ENCODE peak calls at places on chromosomes 11 and 22, in four cellular contexts. G is GM12878, Z is K562, U is HepG2. V is an unnamed sample.

GRCh38 chr11:70085815-70086769 is 8.0 kb downstream of the ANO1 start:
- DNase-seq in G (no peak), Z (no peak), U (no peak), V (no peak)

GRCh38 chr22:39299829-39300178 is 19.6 kb downstream of the RPL3 start:
- DNase-seq in G (peak), Z (no peak), U (no peak), V (no peak)

GRCh38 chr22:32796865-32797573 is 4.5 kb upstream of the TIMP3 start:
- DNase-seq in G (no peak), Z (peak), U (peak), V (peak)

GRCh38 chr11:121521145-121522042 is 68.6 kb upstream of the SORL1-AS1 start:
- DNase-seq in G (peak), Z (no peak), U (no peak), V (no peak)

GRCh38 chr11:123302751-123303195 is 107.7 kb upstream of the CLMP start:
- DNase-seq in G (peak), Z (no peak), U (no peak), V (no peak)

GRCh38 chr11:66856496-66857233 is at the start of gene LRFN4:
- DNase-seq in G (no peak), Z (peak), U (no peak), V (peak)

GRCh38 chr11:2698386-2699184 is 1.2 kb downstream of the KCNQ1OT1 start:
- DNase-seq in G (no peak), Z (no peak), U (no peak), V (no peak)

GRCh38 chr11:126594921-126595367 is 239.5 kb downstream of the ST3GAL4 start:
- DNase-seq in G (no peak), Z (no peak), U (no peak), V (no peak)

GRCh38 chr11:73297231-73297590 is 10.9 kb upstream of the ARHGEF17 start:
- DNase-seq in G (no peak), Z (no peak), U (no peak), V (no peak)

GRCh38 chr22:45876136-45877035 is 100.6 kb downstream of the WNT7B start:
- DNase-seq in G (no peak), Z (no peak), U (no peak), V (no peak)

GRCh38 chr22:31173386-31174145 is 13.6 kb downstream of the RNF185 start:
- DNase-seq in G (no peak), Z (no peak), U (no peak), V (no peak)

GRCh38 chr11:76159983-76160661 is 46.2 kb downstream of the WNT11 start:
- DNase-seq in G (no peak), Z (no peak), U (no peak), V (no peak)

GRCh38 chr11:74730601-74731260 is 495 bp downstream of the CHRDL2 start:
- DNase-seq in G (no peak), Z (no peak), U (no peak), V (no peak)

GRCh38 chr22:36838119-36839030 is 21.5 kb upstream of the PVALB start:
- DNase-seq in G (no peak), Z (no peak), U (no peak), V (no peak)

GRCh38 chr22:46963672-46964545 is 201.5 kb downstream of the TBC1D22A start:
- DNase-seq in G (no peak), Z (no peak), U (no peak), V (no peak)

GRCh38 chr11:61129608-61130523 is 27.6 kb downstream of the CD5 start:
- DNase-seq in G (peak), Z (peak), U (peak), V (peak)
- TF ChIP-seq FOXK2 in G (no peak), Z (peak), U (no peak), V (no peak)

DNA sequence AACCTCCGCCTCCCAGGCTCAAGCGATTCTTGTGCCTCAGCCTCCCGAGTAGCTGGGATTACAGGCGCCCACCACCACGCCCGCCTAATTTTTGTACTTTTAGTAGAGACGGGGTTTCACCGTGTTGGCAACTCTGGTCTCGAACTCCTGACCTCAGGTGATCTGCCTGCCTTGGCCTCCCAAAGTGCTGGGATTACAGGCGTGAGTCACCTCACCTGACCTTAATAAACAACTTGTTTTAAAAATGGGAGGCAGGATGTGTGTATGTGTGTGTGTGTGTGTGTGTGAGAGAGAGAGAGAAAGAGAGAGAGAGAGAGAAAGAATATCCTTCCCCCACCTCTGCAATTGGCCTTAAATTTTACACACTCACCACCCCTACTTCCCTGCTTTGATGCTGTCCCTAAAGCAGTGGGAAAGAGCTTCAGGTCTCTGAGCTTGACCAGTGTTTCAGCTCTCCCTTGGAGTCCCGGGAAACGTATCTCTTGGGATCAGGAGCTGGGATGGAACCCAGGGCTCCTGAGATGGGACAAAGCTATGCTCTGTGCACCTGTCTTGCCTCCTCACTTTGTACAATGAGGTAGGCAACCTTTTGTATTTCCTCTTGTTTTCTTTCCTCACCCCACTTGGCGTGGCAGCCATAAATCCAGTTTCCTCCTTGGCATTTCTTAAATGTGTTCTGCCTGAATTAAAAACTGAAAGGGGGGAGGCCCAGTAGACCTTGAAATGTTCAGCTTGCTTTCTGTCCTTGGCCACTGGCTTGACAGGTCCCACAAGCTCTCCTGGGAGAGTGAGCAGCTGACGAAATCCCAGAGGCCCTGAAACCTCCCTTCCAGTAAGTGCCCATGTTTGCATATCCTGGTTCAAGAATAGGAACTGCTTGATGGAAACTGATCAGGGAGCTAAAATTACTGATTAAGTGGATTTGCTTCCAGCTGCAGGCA is 17.8 kb upstream of the XBP1 start:
- DNase-seq in G (no peak), Z (no peak), U (peak), V (no peak)
- TF ChIP-seq BHLHE40 in G (no peak), Z (no peak), U (no peak), V (no peak)

DNA sequence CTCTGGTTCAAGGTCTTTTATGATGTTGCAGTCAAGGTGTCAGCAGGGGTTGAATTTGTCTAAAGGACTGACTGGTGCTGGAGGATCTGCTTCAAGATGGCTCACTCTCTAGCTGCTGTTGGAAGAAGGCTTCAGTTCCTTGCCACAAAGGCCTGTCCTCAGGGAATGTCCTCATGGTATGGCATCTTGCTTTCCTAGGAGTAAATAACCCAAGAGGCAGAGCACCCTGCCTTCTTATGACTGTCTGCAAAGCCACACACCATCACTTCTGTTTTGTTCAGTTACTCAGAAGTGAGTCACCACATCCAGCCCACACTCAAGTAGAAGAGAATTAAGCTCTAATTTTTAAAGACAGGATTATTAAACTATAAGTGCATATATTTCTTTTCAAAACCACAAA is 45.2 kb downstream of the PLAAT5 start:
- DNase-seq in G (no peak), Z (no peak), U (no peak), V (no peak)
- TF ChIP-seq FOXK2 in G (no peak), Z (no peak), U (no peak), V (no peak)

GRCh38 chr11:62724171-62724570 is 3.1 kb downstream of the HNRNPUL2 start:
- DNase-seq in G (no peak), Z (no peak), U (no peak), V (no peak)

GRCh38 chr11:62726156-62727006 is 876 bp downstream of the HNRNPUL2 start:
- DNase-seq in G (no peak), Z (peak), U (no peak), V (no peak)

GRCh38 chr11:62727833-62728721 is at the start of gene TTC9C:
- DNase-seq in G (peak), Z (peak), U (peak), V (peak)

GRCh38 chr11:62727007-62727832 is at the start of gene HNRNPUL2:
- DNase-seq in G (peak), Z (peak), U (peak), V (peak)

DNA sequence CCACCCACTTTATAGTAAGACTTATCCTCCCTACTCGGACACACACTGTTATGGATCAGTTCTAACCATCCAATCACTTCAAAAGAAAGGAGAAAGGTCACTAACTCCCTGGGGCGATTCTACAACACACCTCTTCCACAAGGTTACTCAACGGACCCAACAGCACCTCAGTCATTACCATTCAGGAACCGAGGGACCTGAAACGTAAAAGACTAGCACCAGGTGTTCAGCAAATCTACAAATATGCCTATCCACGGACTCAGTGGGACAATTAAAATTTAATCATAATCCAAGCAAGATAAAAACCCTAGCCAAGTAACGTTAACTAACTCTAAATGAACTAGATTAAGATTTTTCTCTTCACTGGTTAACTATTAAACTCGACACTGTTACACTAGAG is 1.6 kb downstream of the HNRNPUL2 start:
- DNase-seq in G (no peak), Z (peak), U (peak), V (no peak)
- TF ChIP-seq BHLHE40 in G (no peak), Z (no peak), U (no peak), V (no peak)

GRCh38 chr11:20599424-20600346 is at the start of gene SLC6A5:
- DNase-seq in G (no peak), Z (peak), U (peak), V (peak)
- TF ChIP-seq FOXK2 in G (no peak), Z (no peak), U (no peak), V (no peak)

GRCh38 chr11:16001899-16002426 is 354.4 kb downstream of the SOX6 start:
- DNase-seq in G (no peak), Z (no peak), U (peak), V (no peak)
- TF ChIP-seq BHLHE40 in G (no peak), Z (no peak), U (peak), V (no peak)

GRCh38 chr11:32052218-32052617 is 38.7 kb upstream of the RCN1 start:
- DNase-seq in G (no peak), Z (peak), U (peak), V (peak)

GRCh38 chr11:32050256-32050655 is 40.6 kb upstream of the RCN1 start:
- DNase-seq in G (no peak), Z (no peak), U (no peak), V (no peak)

GRCh38 chr11:32056445-32056844 is 34.4 kb upstream of the RCN1 start:
- DNase-seq in G (no peak), Z (no peak), U (no peak), V (no peak)

GRCh38 chr11:32053151-32053550 is 37.7 kb upstream of the RCN1 start:
- DNase-seq in G (no peak), Z (no peak), U (no peak), V (no peak)
- TF ChIP-seq FOXK2 in G (no peak), Z (no peak), U (no peak), V (no peak)

DNA sequence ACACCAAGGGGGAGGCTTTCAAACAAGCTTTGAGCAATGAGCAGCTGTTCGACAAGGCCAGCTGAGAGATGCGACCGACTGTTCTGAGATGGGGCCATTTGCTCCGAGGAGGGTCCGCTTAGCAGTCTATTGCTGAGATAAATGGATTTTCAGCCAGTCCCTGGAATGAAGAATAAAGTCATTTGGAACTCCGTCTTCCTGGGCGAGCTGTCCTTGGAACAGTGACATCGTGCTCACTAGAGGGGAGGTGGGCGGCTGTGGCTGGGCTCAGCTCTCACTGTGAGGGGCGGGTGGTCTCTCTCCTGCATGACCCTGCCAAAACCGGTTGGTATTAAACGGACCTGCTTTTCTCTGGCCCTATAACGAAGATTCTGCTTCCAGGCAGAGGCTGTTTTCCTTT is 537.4 kb downstream of the BRD1 start:
- DNase-seq in G (no peak), Z (no peak), U (no peak), V (no peak)
- TF ChIP-seq BHLHE40 in G (no peak), Z (no peak), U (no peak), V (no peak)

V was measured in HEK293T.